ENCODE peak calls at places on chromosomes 13 and 19, in five cellular contexts. E, A, M, R and Y are unnamed samples.

GRCh38 chr13:34166406-34166805 is 348.5 kb downstream of the RFC3 start:
- DNase-seq in E (no peak), A (no peak), M (no peak), R (no peak), Y (no peak)

GRCh38 chr13:34654203-34654602 is 287.9 kb upstream of the NBEA start:
- DNase-seq in E (no peak), A (no peak), M (no peak), R (no peak), Y (no peak)

GRCh38 chr13:20174656-20175405 is 14.0 kb upstream of the GJA3 start:
- DNase-seq in E (peak), A (peak), M (peak), R (peak), Y (peak)

GRCh38 chr19:15466851-15467733 is 2.7 kb upstream of the RASAL3 start:
- DNase-seq in E (no peak), A (peak), M (no peak), R (no peak), Y (peak)

GRCh38 chr19:14561249-14561648 is 10.6 kb downstream of the NDUFB7 start:
- DNase-seq in E (no peak), A (no peak), M (no peak), R (no peak), Y (no peak)

GRCh38 chr13:33402975-33403374 is 117.4 kb upstream of the STARD13 start:
- DNase-seq in E (no peak), A (no peak), M (no peak), R (no peak), Y (no peak)

GRCh38 chr13:47111499-47111898 is 214.6 kb upstream of the HTR2A start:
- DNase-seq in E (no peak), A (no peak), M (no peak), R (no peak), Y (no peak)

GRCh38 chr19:38952395-38953165 is 21.8 kb downstream of the MRPS12 start:
- DNase-seq in E (no peak), A (no peak), M (no peak), R (no peak), Y (peak)

GRCh38 chr13:33206425-33206824 is 79.1 kb downstream of the STARD13 start:
- DNase-seq in E (no peak), A (peak), M (no peak), R (no peak), Y (peak)

GRCh38 chr19:47026889-47027288 is 7.3 kb downstream of the NPAS1 start:
- DNase-seq in E (no peak), A (no peak), M (no peak), R (no peak), Y (no peak)

GRCh38 chr19:7188682-7189629 is 105.3 kb downstream of the INSR start:
- DNase-seq in E (no peak), A (no peak), M (no peak), R (no peak), Y (no peak)

GRCh38 chr13:65497265-65497664 is 1732.9 kb downstream of the PCDH9 start:
- DNase-seq in E (no peak), A (peak), M (no peak), R (no peak), Y (peak)

GRCh38 chr13:36188446-36188845 is 25.9 kb downstream of the SOHLH2 start:
- DNase-seq in E (no peak), A (no peak), M (no peak), R (no peak), Y (no peak)

GRCh38 chr13:24680921-24681585 is 845 bp downstream of the ATP12A start:
- DNase-seq in E (no peak), A (no peak), M (no peak), R (no peak), Y (no peak)

GRCh38 chr13:33999830-34000605 is 182.1 kb downstream of the RFC3 start:
- DNase-seq in E (no peak), A (no peak), M (no peak), R (no peak), Y (no peak)

GRCh38 chr13:104301216-104301975 is 1235.2 kb upstream of the SLC10A2 start:
- DNase-seq in E (no peak), A (no peak), M (no peak), R (no peak), Y (no peak)

GRCh38 chr19:41700381-41701195 is 7.8 kb upstream of the CEACAM5 start:
- DNase-seq in E (no peak), A (no peak), M (no peak), R (peak), Y (no peak)

GRCh38 chr19:47699360-47699917 is 13.8 kb upstream of the EHD2 start:
- DNase-seq in E (peak), A (no peak), M (no peak), R (peak), Y (peak)

GRCh38 chr19:11931051-11931450 is 6.1 kb downstream of the ZNF700 start:
- DNase-seq in E (no peak), A (peak), M (peak), R (no peak), Y (no peak)

GRCh38 chr19:33740811-33741396 is 55.8 kb upstream of the KCTD15 start:
- DNase-seq in E (no peak), A (peak), M (no peak), R (no peak), Y (peak)

GRCh38 chr13:26539738-26540292 is 17.7 kb upstream of the WASF3 start:
- DNase-seq in E (no peak), A (no peak), M (no peak), R (no peak), Y (no peak)

GRCh38 chr19:38210458-38210987 is 13.5 kb downstream of the DPF1 start:
- DNase-seq in E (peak), A (no peak), M (no peak), R (peak), Y (no peak)

GRCh38 chr13:21061077-21061945 is at the start of gene LATS2:
- DNase-seq in E (peak), A (peak), M (peak), R (peak), Y (peak)

GRCh38 chr19:12603714-12604113 is 6.9 kb downstream of the ZNF490 start:
- DNase-seq in E (no peak), A (no peak), M (no peak), R (no peak), Y (no peak)

GRCh38 chr13:106520205-106521004 is 15.1 kb downstream of the EFNB2 start:
- DNase-seq in E (no peak), A (peak), M (no peak), R (no peak), Y (no peak)
- TF ChIP-seq CTCF in E (peak), A (peak), M (peak), R (no peak), Y (peak)

GRCh38 chr19:45467115-45467455 is 711 bp upstream of the FOSB start:
- DNase-seq in E (no peak), A (peak), M (no peak), R (no peak), Y (no peak)

GRCh38 chr19:45468803-45469131 is 971 bp downstream of the FOSB start:
- DNase-seq in E (no peak), A (no peak), M (peak), R (no peak), Y (peak)

GRCh38 chr19:45469132-45469834 is 1.5 kb downstream of the FOSB start:
- DNase-seq in E (peak), A (peak), M (peak), R (peak), Y (peak)

GRCh38 chr19:45467456-45468158 is at the start of gene FOSB:
- DNase-seq in E (peak), A (peak), M (peak), R (peak), Y (peak)

DNA sequence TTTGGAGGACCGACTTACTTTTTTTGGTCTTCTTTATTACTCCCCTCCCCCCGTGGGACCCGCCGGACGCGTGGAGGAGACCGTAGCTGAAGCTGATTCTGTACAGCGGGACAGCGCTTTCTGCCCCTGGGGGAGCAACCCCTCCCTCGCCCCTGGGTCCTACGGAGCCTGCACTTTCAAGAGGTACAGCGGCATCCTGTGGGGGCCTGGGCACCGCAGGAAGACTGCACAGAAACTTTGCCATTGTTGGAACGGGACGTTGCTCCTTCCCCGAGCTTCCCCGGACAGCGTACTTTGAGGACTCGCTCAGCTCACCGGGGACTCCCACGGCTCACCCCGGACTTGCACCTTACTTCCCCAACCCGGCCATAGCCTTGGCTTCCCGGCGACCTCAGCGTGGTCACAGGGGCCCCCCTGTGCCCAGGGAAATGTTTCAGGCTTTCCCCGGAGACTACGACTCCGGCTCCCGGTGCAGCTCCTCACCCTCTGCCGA is 409 bp downstream of the FOSB start:
- DNase-seq in E (peak), A (peak), M (peak), R (peak), Y (peak)
- TF ChIP-seq CTCF in E (no peak), A (peak), M (no peak), R (no peak), Y (no peak)

DNA sequence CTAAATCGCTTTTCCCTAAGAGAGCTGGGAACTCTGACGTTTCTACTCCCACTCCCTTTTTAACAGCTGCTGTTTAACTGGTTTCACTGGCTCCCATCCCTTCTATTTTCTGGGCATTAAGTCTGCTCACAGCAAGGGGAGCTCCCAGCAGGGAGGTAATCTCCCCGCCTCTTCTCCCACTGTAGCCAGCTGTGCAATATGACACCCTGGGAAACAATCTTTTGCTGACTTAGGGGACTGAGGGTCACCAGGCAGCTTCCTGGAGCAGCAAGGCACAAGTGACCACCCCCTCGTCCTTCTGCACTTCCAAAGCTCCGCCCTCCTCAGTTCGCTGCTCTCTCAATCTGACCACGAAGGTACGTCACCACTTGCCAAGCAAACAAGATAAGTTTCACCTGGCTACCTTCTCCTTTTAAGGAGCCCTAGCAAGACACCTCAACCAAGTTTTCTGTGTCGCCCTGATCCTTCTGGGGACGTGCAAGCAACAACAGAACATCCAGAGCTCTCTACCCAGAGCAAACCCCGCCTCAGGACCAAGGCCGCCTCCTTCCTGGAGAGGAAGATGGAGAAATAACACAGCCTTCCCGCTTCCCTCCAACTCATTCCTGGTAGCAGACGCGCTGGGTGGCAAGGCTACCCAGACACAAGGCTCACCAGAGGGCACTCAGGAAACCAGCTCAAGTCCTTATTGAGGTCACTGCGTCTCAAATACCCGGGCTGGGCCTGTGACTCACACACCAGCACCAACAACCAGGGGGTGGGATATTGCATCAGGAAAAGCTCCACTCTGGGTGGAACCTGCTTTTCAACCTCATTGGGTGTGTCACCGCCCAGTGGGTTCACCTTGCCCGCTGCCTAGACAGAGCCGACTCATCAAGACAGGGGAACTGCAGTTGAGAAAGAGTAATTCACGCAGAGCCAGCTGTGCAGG is 92.4 kb downstream of the STK24 start:
- DNase-seq in E (peak), A (peak), M (peak), R (peak), Y (peak)
- TF ChIP-seq CTCF in E (no peak), A (no peak), M (no peak), R (no peak), Y (no peak)

GRCh38 chr19:741506-742131 is 9.3 kb upstream of the MISP start:
- DNase-seq in E (no peak), A (no peak), M (no peak), R (no peak), Y (no peak)
- TF ChIP-seq CTCF in E (no peak), A (peak), M (no peak), R (no peak), Y (no peak)

GRCh38 chr19:17555929-17556813 is 722 bp downstream of the COLGALT1 start:
- DNase-seq in E (peak), A (peak), M (peak), R (peak), Y (peak)
- TF ChIP-seq CTCF in E (no peak), A (no peak), M (no peak), R (no peak), Y (no peak)

GRCh38 chr13:52862358-52863206 is 14.1 kb upstream of the PCDH8 start:
- DNase-seq in E (no peak), A (no peak), M (no peak), R (peak), Y (peak)
- TF ChIP-seq CTCF in E (no peak), A (peak), M (peak), R (peak), Y (peak)

DNA sequence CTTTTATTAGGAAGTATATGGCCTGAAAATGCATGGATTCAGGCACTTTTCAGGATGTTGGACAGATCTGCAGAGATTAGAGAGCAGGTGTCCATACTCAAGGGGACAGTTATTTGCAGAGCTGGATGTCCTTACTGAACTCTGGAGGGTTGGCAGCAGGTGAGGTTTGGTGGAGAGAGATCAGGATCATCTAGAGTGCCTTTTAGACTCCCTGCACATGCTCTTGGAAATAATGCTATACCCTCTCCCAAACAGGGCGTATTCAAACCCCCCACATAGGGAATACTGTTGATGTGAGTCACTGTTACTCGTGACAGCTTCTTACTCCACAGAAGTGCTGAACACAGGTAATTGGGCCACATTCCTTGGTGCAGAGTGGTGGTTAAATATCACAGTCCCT is 725.7 kb upstream of the SGCG start:
- DNase-seq in E (no peak), A (no peak), M (no peak), R (no peak), Y (no peak)
- TF ChIP-seq CTCF in E (no peak), A (no peak), M (no peak), R (no peak), Y (no peak)